ENCODE peak calls at places on chromosomes 11 and 22, in eight cellular contexts. F, W, B, C, Z, E, P and U are unnamed samples.

GRCh38 chr11:8382436-8383053 is 118.9 kb upstream of the LMO1 start:
- DNase-seq in E (no peak), F (no peak), P (no peak), Z (no peak), C (peak), W (no peak), B (peak), U (peak)

GRCh38 chr11:100297516-100297915 is 389.6 kb upstream of the ARHGAP42 start:
- DNase-seq in P (no peak), E (no peak), W (no peak), B (no peak), F (no peak), Z (no peak), C (no peak), U (no peak)

GRCh38 chr11:65078151-65078550 is 5.7 kb downstream of the CDCA5 start:
- DNase-seq in F (peak), Z (no peak), B (peak), P (no peak), C (peak), W (peak), E (no peak), U (peak)

GRCh38 chr11:73888244-73888643 is 11.4 kb downstream of the PAAF1 start:
- DNase-seq in W (no peak), P (no peak), C (no peak), B (no peak), F (no peak), Z (no peak), E (no peak), U (no peak)

GRCh38 chr22:23220485-23221350 is 40.4 kb downstream of the BCR start:
- DNase-seq in C (peak), P (no peak), B (peak), W (no peak), F (no peak), Z (no peak), E (peak), U (peak)

GRCh38 chr11:76380161-76380976 is 563 bp downstream of the THAP12 start:
- DNase-seq in F (peak), Z (no peak), C (peak), B (peak), W (peak), E (no peak), P (no peak), U (peak)

GRCh38 chr11:107851704-107852315 is 6.8 kb downstream of the SLC35F2 start:
- DNase-seq in F (no peak), W (no peak), Z (no peak), C (no peak), P (no peak), E (no peak), B (no peak), U (no peak)

GRCh38 chr22:31313366-31314147 is 21.3 kb upstream of the PIK3IP1 start:
- DNase-seq in B (peak), P (no peak), C (peak), W (peak), E (peak), F (peak), Z (no peak), U (peak)

GRCh38 chr11:66228521-66228920 is 39.9 kb upstream of the RAB1B start:
- DNase-seq in E (no peak), F (no peak), B (no peak), P (no peak), W (no peak), Z (no peak), C (no peak), U (no peak)

GRCh38 chr11:69939551-69940245 is 120.5 kb upstream of the FGF3 start:
- DNase-seq in P (peak), C (peak), F (no peak), E (no peak), B (no peak), W (peak), Z (no peak), U (no peak)

GRCh38 chr11:94185387-94186084 is 56.9 kb downstream of the PANX1 start:
- DNase-seq in E (peak), F (no peak), W (no peak), P (no peak), B (peak), C (peak), Z (peak), U (peak)

GRCh38 chr11:93393386-93393785 is 62.8 kb downstream of the DEUP1 start:
- DNase-seq in W (no peak), F (no peak), B (no peak), E (no peak), C (no peak), Z (no peak), P (no peak), U (no peak)

GRCh38 chr11:33585564-33585963 is 115.1 kb downstream of the C11orf91 start:
- DNase-seq in W (no peak), B (peak), C (peak), E (no peak), P (no peak), Z (no peak), F (no peak), U (peak)

GRCh38 chr22:46917702-46918101 is 155.3 kb downstream of the TBC1D22A start:
- DNase-seq in C (no peak), B (no peak), W (no peak), P (no peak), Z (no peak), F (no peak), E (no peak), U (no peak)

GRCh38 chr22:46613606-46613997 is 6.6 kb upstream of the GRAMD4 start:
- DNase-seq in W (peak), C (peak), P (no peak), E (no peak), F (no peak), Z (no peak), B (no peak), U (peak)

GRCh38 chr11:65639623-65640482 is 2.0 kb downstream of the SIPA1 start:
- DNase-seq in P (no peak), Z (no peak), W (no peak), B (no peak), E (no peak), F (no peak), C (no peak), U (no peak)

GRCh38 chr22:22449819-22450218 is 58.7 kb downstream of the ZNF280B start:
- DNase-seq in F (no peak), P (no peak), C (no peak), W (no peak), E (no peak), B (no peak), Z (no peak), U (no peak)

GRCh38 chr11:15754221-15754620 is 602.1 kb downstream of the SOX6 start:
- DNase-seq in E (no peak), Z (no peak), P (no peak), F (no peak), C (no peak), B (no peak), W (no peak), U (no peak)

GRCh38 chr11:34346551-34346950 is 11.3 kb downstream of the ABTB2 start:
- DNase-seq in W (no peak), C (peak), F (no peak), Z (no peak), B (peak), P (no peak), E (no peak), U (peak)

GRCh38 chr11:9155930-9156329 is 64.5 kb upstream of the SCUBE2 start:
- DNase-seq in F (no peak), Z (no peak), P (no peak), B (no peak), C (no peak), W (no peak), E (no peak), U (no peak)

GRCh38 chr11:68841718-68842426 is at the start of gene CPT1A:
- DNase-seq in C (peak), Z (no peak), E (peak), W (peak), B (peak), F (peak), P (peak), U (peak)

GRCh38 chr11:120295110-120295509 is 30.0 kb upstream of the TLCD5 start:
- DNase-seq in C (no peak), B (no peak), E (no peak), Z (no peak), P (no peak), F (no peak), W (no peak), U (no peak)

GRCh38 chr11:113249491-113249763 is 65.0 kb upstream of the TTC12 start:
- DNase-seq in W (no peak), C (peak), F (no peak), E (no peak), B (peak), Z (no peak), P (no peak), U (peak)

GRCh38 chr22:16965083-16965482 is 42.9 kb downstream of the GAB4 start:
- DNase-seq in C (no peak), F (no peak), Z (no peak), B (no peak), P (no peak), E (no peak), W (no peak), U (no peak)

GRCh38 chr11:118068206-118068944 is 8.5 kb upstream of the TMPRSS4 start:
- DNase-seq in E (no peak), P (no peak), B (no peak), F (no peak), C (no peak), W (peak), Z (no peak), U (no peak)

GRCh38 chr11:11849127-11849746 is 7.5 kb downstream of the USP47 start:
- DNase-seq in C (peak), Z (no peak), P (peak), E (no peak), F (peak), B (peak), W (peak), U (peak)

GRCh38 chr11:119380816-119381185 is 689 bp downstream of the USP2 start:
- DNase-seq in C (no peak), P (no peak), E (no peak), W (no peak), Z (no peak), F (no peak), B (no peak), U (no peak)

GRCh38 chr11:10540546-10540914 is 457 bp downstream of the RNF141 start:
- DNase-seq in W (no peak), Z (no peak), F (no peak), E (no peak), P (peak), B (peak), C (peak), U (no peak)

GRCh38 chr11:9462172-9462799 is 1.5 kb downstream of the ZNF143 start:
- DNase-seq in P (no peak), E (no peak), F (no peak), W (no peak), B (peak), C (no peak), Z (no peak), U (no peak)

GRCh38 chr11:36151933-36152580 is 137.2 kb downstream of the COMMD9 start:
- DNase-seq in C (no peak), Z (no peak), E (no peak), B (no peak), W (no peak), F (no peak), P (no peak), U (no peak)

GRCh38 chr11:2472428-2473186 is 27.8 kb downstream of the KCNQ1 start:
- DNase-seq in C (no peak), E (no peak), P (no peak), W (no peak), F (no peak), B (no peak), Z (no peak), U (no peak)

GRCh38 chr11:117468888-117469287 is 141.2 kb downstream of the CEP164 start:
- DNase-seq in C (no peak), B (no peak), F (no peak), W (no peak), Z (no peak), E (no peak), P (no peak), U (no peak)

GRCh38 chr22:46018859-46019258 is 41.9 kb upstream of the WNT7B start:
- DNase-seq in P (no peak), Z (no peak), F (no peak), B (no peak), E (no peak), W (no peak), C (no peak), U (no peak)

GRCh38 chr11:116993599-116993998 is 104.6 kb downstream of the SIK3 start:
- DNase-seq in E (no peak), B (peak), C (peak), Z (no peak), F (peak), P (no peak), W (no peak), U (no peak)

GRCh38 chr11:108278546-108278945 is 55.7 kb downstream of the ATM start:
- DNase-seq in Z (no peak), P (no peak), E (no peak), C (peak), F (no peak), W (peak), B (no peak), U (peak)

GRCh38 chr11:1499899-1500298 is 13.3 kb upstream of the MOB2 start:
- DNase-seq in Z (no peak), F (no peak), W (no peak), P (no peak), B (no peak), C (no peak), E (no peak), U (no peak)

GRCh38 chr11:33696411-33696810 is 4.2 kb downstream of the C11orf91 start:
- DNase-seq in E (no peak), Z (no peak), P (no peak), B (no peak), F (no peak), C (no peak), W (no peak), U (peak)

GRCh38 chr22:37476389-37477329 is 9.5 kb downstream of the MFNG start:
- DNase-seq in P (no peak), W (no peak), C (no peak), Z (no peak), B (no peak), F (no peak), E (no peak), U (no peak)
- TF ChIP-seq CTCF in P (no peak), W (no peak), C (no peak), Z (no peak), B (no peak), F (no peak), E (no peak), U (no peak)

GRCh38 chr11:127470485-127470884 is 469.9 kb upstream of the KIRREL3 start:
- DNase-seq in W (peak), F (peak), C (no peak), B (no peak), P (no peak), Z (no peak), E (no peak), U (no peak)
- TF ChIP-seq CTCF in W (peak), F (peak), C (no peak), B (peak), P (no peak), Z (peak), E (no peak), U (peak)

DNA sequence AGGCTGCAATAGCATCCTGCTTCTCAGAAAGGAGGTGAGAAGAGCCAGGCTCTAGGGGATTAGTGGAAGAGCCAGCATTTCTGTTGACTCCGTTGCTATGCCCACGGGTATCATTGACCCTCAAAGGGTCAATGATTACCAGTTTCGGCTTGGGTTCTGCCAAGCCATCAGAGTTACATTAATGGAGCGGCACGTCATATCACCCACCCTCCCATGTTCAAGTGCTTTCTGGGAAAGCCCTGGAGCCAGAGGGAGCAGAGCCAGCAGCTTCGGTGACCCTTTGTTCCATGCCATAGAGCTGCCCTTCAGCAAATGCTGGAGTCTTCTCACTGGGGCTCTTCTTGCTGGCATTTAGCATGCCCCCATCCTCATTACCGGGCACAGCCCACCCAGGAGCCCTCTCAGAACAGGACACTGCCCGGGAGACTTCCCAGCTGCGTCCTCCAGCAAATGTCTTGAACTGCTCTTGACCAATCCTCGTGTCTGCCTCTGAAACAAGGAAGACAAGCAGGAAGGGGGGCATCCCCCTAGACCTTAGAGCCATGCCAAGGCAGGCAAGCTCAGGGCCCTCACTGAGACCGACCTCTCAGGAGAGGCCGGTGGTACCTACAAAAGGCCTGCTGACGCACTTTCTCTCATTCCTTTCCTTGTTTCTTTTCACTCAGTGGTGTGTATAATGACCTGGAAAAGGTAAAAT is 14.6 kb downstream of the KCNJ1 start:
- DNase-seq in C (no peak), F (no peak), Z (no peak), W (no peak), E (no peak), B (no peak), P (no peak), U (no peak)
- TF ChIP-seq CTCF in C (no peak), F (no peak), Z (no peak), W (no peak), E (no peak), B (no peak), P (no peak), U (no peak)

GRCh38 chr11:124041254-124041653 is at the start of gene OR10G7:
- DNase-seq in Z (no peak), B (no peak), C (no peak), F (no peak), W (no peak), P (no peak), E (no peak), U (no peak)
- TF ChIP-seq CTCF in Z (no peak), B (no peak), C (no peak), F (no peak), W (no peak), P (no peak), E (no peak), U (no peak)

GRCh38 chr11:67262731-67263675 is 3.3 kb upstream of the GRK2 start:
- DNase-seq in W (peak), P (peak), Z (no peak), E (peak), C (peak), B (peak), F (peak), U (peak)

GRCh38 chr11:67261942-67262681 is 4.2 kb upstream of the GRK2 start:
- DNase-seq in P (no peak), W (peak), E (no peak), Z (no peak), B (no peak), F (no peak), C (no peak), U (no peak)

GRCh38 chr11:67260406-67260805 is 5.9 kb upstream of the GRK2 start:
- DNase-seq in E (no peak), P (no peak), F (no peak), B (no peak), W (no peak), C (no peak), Z (no peak), U (no peak)

GRCh38 chr11:67264260-67264659 is 2.0 kb upstream of the GRK2 start:
- DNase-seq in E (no peak), B (no peak), P (no peak), W (peak), F (no peak), C (no peak), Z (no peak), U (no peak)

DNA sequence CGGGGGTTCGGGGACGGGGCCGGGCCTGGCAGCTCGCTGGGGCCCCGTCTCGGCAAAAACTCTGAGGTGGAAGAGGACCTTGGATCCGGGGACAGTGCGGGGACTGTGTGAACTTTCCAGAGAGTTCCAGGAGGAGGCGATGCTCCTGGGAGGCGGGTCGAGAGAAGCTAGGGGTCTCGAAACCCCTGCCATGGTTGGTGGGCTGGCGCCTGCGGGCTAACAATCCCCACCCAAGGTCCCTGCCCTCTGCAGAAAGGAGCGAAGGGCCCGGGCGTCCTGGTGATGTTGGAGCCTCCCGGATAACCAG is 4.7 kb upstream of the GRK2 start:
- DNase-seq in F (no peak), C (no peak), P (no peak), B (no peak), Z (no peak), W (no peak), E (no peak), U (no peak)
- TF ChIP-seq CTCF in F (peak), C (no peak), P (no peak), B (peak), Z (peak), W (no peak), E (peak), U (peak)

DNA sequence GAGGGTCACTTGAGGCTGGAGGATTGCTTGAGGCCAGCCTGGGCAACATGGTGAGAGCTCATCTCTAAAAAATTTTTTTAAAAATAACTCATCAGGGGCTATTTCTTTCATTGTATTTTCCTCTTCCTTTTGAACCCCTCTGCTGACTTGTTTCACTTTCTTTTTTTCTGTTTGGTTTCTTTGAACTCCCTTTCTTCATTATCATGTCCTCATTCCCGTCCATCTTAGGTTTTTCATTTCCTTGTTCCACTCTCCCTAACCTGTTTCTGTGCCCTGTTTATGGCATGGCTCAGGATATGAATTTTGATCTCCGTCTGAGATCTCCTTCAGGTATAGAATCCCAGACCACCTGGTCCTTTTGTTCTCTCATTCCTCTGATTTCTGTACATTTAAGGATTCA is 12.4 kb downstream of the MARK2 start:
- DNase-seq in C (no peak), W (no peak), Z (no peak), B (no peak), E (no peak), P (no peak), F (no peak), U (no peak)
- TF ChIP-seq CTCF in C (no peak), W (no peak), Z (no peak), B (no peak), E (no peak), P (no peak), F (no peak), U (no peak)

GRCh38 chr22:50014053-50014501 is 1.5 kb upstream of the IL17REL start:
- DNase-seq in W (no peak), E (no peak), F (no peak), Z (no peak), C (no peak), P (no peak), B (no peak), U (no peak)

GRCh38 chr22:50014655-50015401 is 2.3 kb upstream of the IL17REL start:
- DNase-seq in F (no peak), Z (no peak), B (no peak), E (no peak), C (no peak), P (no peak), W (no peak), U (no peak)

GRCh38 chr22:50010676-50011446 is 1.7 kb downstream of the IL17REL start:
- DNase-seq in C (no peak), E (no peak), W (no peak), B (no peak), P (no peak), F (no peak), Z (no peak), U (no peak)

GRCh38 chr22:50011447-50012200 is 941 bp downstream of the IL17REL start:
- DNase-seq in P (no peak), E (no peak), C (no peak), W (no peak), F (no peak), Z (no peak), B (no peak), U (no peak)

GRCh38 chr22:50012201-50013181 is at the start of gene IL17REL:
- DNase-seq in B (peak), E (no peak), W (no peak), F (no peak), Z (no peak), C (peak), P (no peak), U (peak)
- TF ChIP-seq CTCF in B (peak), E (peak), W (no peak), F (no peak), Z (peak), C (peak), P (no peak), U (peak)

GRCh38 chr11:133403900-133404299 is 128.4 kb downstream of the OPCML start:
- DNase-seq in Z (no peak), P (no peak), B (no peak), E (no peak), F (no peak), W (no peak), C (no peak), U (no peak)
- TF ChIP-seq CTCF in Z (no peak), P (no peak), B (no peak), E (no peak), F (peak), W (peak), C (no peak), U (no peak)

GRCh38 chr11:121336279-121336947 is 43.8 kb downstream of the SC5D start:
- DNase-seq in B (no peak), P (no peak), E (no peak), F (no peak), Z (no peak), W (no peak), C (no peak), U (no peak)

GRCh38 chr11:121337078-121337477 is 44.5 kb downstream of the SC5D start:
- DNase-seq in B (no peak), C (no peak), Z (no peak), W (no peak), P (no peak), F (no peak), E (no peak), U (no peak)

GRCh38 chr11:121337740-121338272 is 45.2 kb downstream of the SC5D start:
- DNase-seq in C (no peak), B (no peak), W (no peak), E (no peak), Z (no peak), F (no peak), P (no peak), U (no peak)

GRCh38 chr11:121338536-121338935 is 46.0 kb downstream of the SC5D start:
- DNase-seq in W (no peak), E (no peak), P (no peak), F (no peak), Z (no peak), C (no peak), B (no peak), U (no peak)

GRCh38 chr11:121334973-121335711 is 42.6 kb downstream of the SC5D start:
- DNase-seq in P (no peak), B (peak), C (peak), W (no peak), E (no peak), Z (no peak), F (no peak), U (peak)
- TF ChIP-seq CTCF in P (no peak), B (peak), C (peak), W (no peak), E (peak), Z (peak), F (no peak), U (no peak)